ENCODE peak calls at places on chromosomes 16 and 17, in six cellular contexts. B, W, A, Y, Q and K are unnamed samples.

GRCh38 chr17:52170963-52171572 is 12.6 kb upstream of the CA10 start:
- DNase-seq in Q (no peak), Y (peak), W (peak), A (no peak), B (peak), K (no peak)

GRCh38 chr17:2347805-2348685 is 10.7 kb downstream of the SGSM2 start:
- DNase-seq in A (no peak), Q (no peak), B (peak), W (peak), Y (peak), K (peak)

GRCh38 chr16:70778901-70779309 is 22.1 kb downstream of the VAC14 start:
- DNase-seq in B (peak), A (no peak), Y (peak), W (no peak), Q (no peak), K (peak)

GRCh38 chr17:31581022-31581483 is 189.6 kb downstream of the RAB11FIP4 start:
- DNase-seq in A (peak), W (no peak), B (peak), Y (peak), Q (no peak), K (no peak)

GRCh38 chr17:55693244-55694216 is 29.1 kb downstream of the TMEM100 start:
- DNase-seq in Q (no peak), W (no peak), B (no peak), Y (peak), A (peak), K (peak)

GRCh38 chr17:13592427-13592826 is 9.3 kb downstream of the HS3ST3A1 start:
- DNase-seq in Q (no peak), W (no peak), B (no peak), Y (no peak), A (no peak), K (no peak)

GRCh38 chr16:17298238-17298637 is 172.5 kb downstream of the XYLT1 start:
- DNase-seq in B (no peak), Y (no peak), Q (no peak), A (no peak), W (no peak), K (no peak)

GRCh38 chr16:84689126-84689525 is 10.7 kb upstream of the USP10 start:
- DNase-seq in W (no peak), Y (no peak), B (no peak), A (no peak), Q (no peak), K (no peak)

GRCh38 chr17:17740627-17741237 is 59.5 kb downstream of the RAI1 start:
- DNase-seq in W (no peak), A (no peak), Y (no peak), Q (peak), B (no peak), K (peak)

GRCh38 chr17:44386182-44386525 is 3.3 kb downstream of the ITGA2B start:
- DNase-seq in Y (peak), Q (no peak), A (no peak), B (no peak), W (no peak), K (no peak)

GRCh38 chr17:13204607-13205237 is 186.9 kb upstream of the ELAC2 start:
- DNase-seq in A (no peak), Q (no peak), B (no peak), W (no peak), Y (no peak), K (no peak)

GRCh38 chr17:82985973-82986372 is 93.4 kb upstream of the METRNL start:
- DNase-seq in B (no peak), Y (no peak), W (no peak), A (no peak), Q (peak), K (peak)

GRCh38 chr16:86300746-86301480 is 209.4 kb upstream of the FOXF1 start:
- DNase-seq in Q (no peak), W (peak), Y (no peak), A (no peak), B (no peak), K (no peak)

GRCh38 chr16:78988361-78988992 is 612.1 kb downstream of the MAF start:
- DNase-seq in W (no peak), Q (no peak), Y (no peak), A (no peak), B (no peak), K (no peak)

GRCh38 chr16:2752850-2753522 is 548 bp downstream of the SRRM2 start:
- DNase-seq in A (peak), Y (peak), B (peak), W (peak), Q (peak), K (peak)

GRCh38 chr17:22217135-22217534 is 524.8 kb downstream of the KCNJ18 start:
- DNase-seq in B (no peak), Y (no peak), Q (no peak), A (no peak), W (peak), K (no peak)